ENCODE peak calls at places on chromosomes 11 and 22, in six cellular contexts. D is thoracic aorta; B is K562; E is AG04450; M is CD4-positive, CD25-positive, alpha-beta regulatory T cell; P is lower lobe of right lung. T is an unnamed sample.

GRCh38 chr22:37999236-37999635 is 14.9 kb upstream of the SOX10 start:
- DNase-seq in B (no peak), P (no peak), M (no peak), E (no peak), D (no peak), T (no peak)

GRCh38 chr11:100670140-100670539 is 16.9 kb upstream of the ARHGAP42 start:
- DNase-seq in M (no peak), D (no peak), B (no peak), P (no peak), E (no peak), T (no peak)

GRCh38 chr22:29758959-29759358 is 7.8 kb downstream of the ZMAT5 start:
- DNase-seq in D (no peak), B (no peak), E (no peak), P (no peak), M (no peak), T (no peak)

GRCh38 chr11:72443016-72443415 is 8.7 kb upstream of the CLPB start:
- DNase-seq in M (no peak), E (no peak), B (no peak), D (no peak), P (no peak), T (no peak)

GRCh38 chr11:74443071-74443864 is 24.1 kb downstream of the KCNE3 start:
- DNase-seq in D (no peak), M (no peak), P (no peak), B (no peak), E (no peak), T (no peak)

GRCh38 chr11:85040166-85040565 is 587.0 kb downstream of the DLG2 start:
- DNase-seq in P (no peak), M (no peak), E (peak), D (no peak), B (no peak), T (no peak)

GRCh38 chr11:720642-721346 is 14.8 kb downstream of the EPS8L2 start:
- DNase-seq in E (no peak), D (no peak), M (peak), B (peak), P (no peak), T (no peak)

GRCh38 chr11:44607324-44607962 is 42.0 kb downstream of the CD82 start:
- DNase-seq in D (no peak), M (no peak), E (no peak), P (no peak), B (peak), T (no peak)

GRCh38 chr11:116962108-116962507 is 124.7 kb upstream of the APOA1 start:
- DNase-seq in M (no peak), B (no peak), D (no peak), P (no peak), E (no peak), T (no peak)

GRCh38 chr11:116579857-116580727 is 192.7 kb downstream of the BUD13 start:
- DNase-seq in M (no peak), P (no peak), B (no peak), E (no peak), D (no peak), T (no peak)

GRCh38 chr22:26713823-26714449 is 56.5 kb downstream of the MIAT start:
- DNase-seq in E (no peak), M (no peak), B (no peak), P (no peak), D (no peak), T (no peak)

GRCh38 chr11:116791002-116791812 is 472 bp downstream of the APOA5 start:
- DNase-seq in E (no peak), P (peak), M (peak), B (peak), D (peak), T (peak)

GRCh38 chr11:12092714-12093113 is 17.7 kb upstream of the MICAL2 start:
- DNase-seq in P (no peak), D (no peak), B (no peak), E (no peak), M (no peak), T (no peak)

GRCh38 chr22:20021196-20022181 is 579 bp downstream of the TANGO2 start:
- DNase-seq in B (peak), P (peak), M (no peak), D (no peak), E (no peak), T (peak)

GRCh38 chr22:21104126-21104691 is 58.5 kb downstream of the LRRC74B start:
- DNase-seq in M (no peak), E (no peak), P (no peak), D (no peak), B (no peak), T (no peak)

GRCh38 chr22:18970948-18971315 is 34.8 kb upstream of the PRODH start:
- DNase-seq in B (no peak), E (no peak), M (no peak), D (no peak), P (no peak), T (no peak)

GRCh38 chr11:102568851-102569250 is 38.3 kb upstream of the MMP7 start:
- DNase-seq in E (no peak), B (no peak), M (no peak), D (no peak), P (no peak), T (no peak)

GRCh38 chr11:124676386-124676785 is 2.7 kb downstream of the SPA17 start:
- DNase-seq in E (no peak), D (no peak), B (no peak), M (no peak), P (no peak), T (no peak)

GRCh38 chr11:6608011-6608410 is 4.0 kb downstream of the TAF10 start:
- DNase-seq in E (no peak), B (no peak), M (no peak), P (no peak), D (no peak), T (no peak)

GRCh38 chr22:38314992-38315800 is 2.0 kb downstream of the CSNK1E start:
- DNase-seq in M (no peak), D (no peak), B (no peak), E (no peak), P (no peak), T (no peak)

GRCh38 chr11:1518301-1518700 is 31.7 kb upstream of the MOB2 start:
- DNase-seq in B (no peak), D (no peak), M (no peak), P (peak), E (no peak), T (no peak)

GRCh38 chr11:44138286-44138685 is 42.8 kb downstream of the EXT2 start:
- DNase-seq in B (no peak), E (no peak), P (no peak), M (no peak), D (no peak), T (no peak)

DNA sequence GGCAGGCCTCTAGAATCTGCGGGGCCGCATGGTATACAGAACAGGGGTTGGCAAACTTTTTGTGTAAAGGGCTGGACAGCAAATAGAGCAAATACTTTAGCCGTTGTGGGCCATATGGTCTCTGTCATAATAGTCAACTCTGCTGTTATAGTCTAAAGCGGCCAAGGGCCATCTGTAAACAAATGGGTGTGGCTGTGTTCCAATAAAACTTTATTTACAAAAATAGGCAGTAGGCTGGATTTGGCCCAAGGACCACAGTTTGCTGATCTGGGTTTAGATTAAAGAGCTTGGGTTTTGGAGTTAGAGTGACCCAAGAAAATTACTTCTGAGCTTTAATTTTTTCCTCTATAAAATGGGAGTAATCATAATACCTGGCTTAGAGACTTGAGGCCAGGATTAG is 32.7 kb downstream of the FBLN1 start:
- DNase-seq in E (no peak), D (no peak), B (no peak), P (no peak), M (no peak), T (no peak)
- H3K27ac ChIP-seq in E (peak), D (peak), B (no peak), P (no peak), M (no peak), T (peak)

GRCh38 chr22:23364389-23364788 is 184.1 kb downstream of the BCR start:
- DNase-seq in M (no peak), B (no peak), P (no peak), E (no peak), D (no peak), T (no peak)

GRCh38 chr22:23369054-23369685 is 188.9 kb downstream of the BCR start:
- DNase-seq in E (no peak), D (no peak), B (no peak), M (no peak), P (no peak), T (no peak)

GRCh38 chr22:23365524-23365923 is 185.2 kb downstream of the BCR start:
- DNase-seq in B (no peak), M (no peak), P (no peak), E (no peak), D (no peak), T (no peak)

GRCh38 chr22:23363683-23364082 is 183.4 kb downstream of the BCR start:
- DNase-seq in P (no peak), M (no peak), E (no peak), B (no peak), D (no peak), T (no peak)

GRCh38 chr22:23365961-23366360 is 185.7 kb downstream of the BCR start:
- DNase-seq in B (no peak), M (no peak), E (no peak), P (no peak), D (no peak), T (no peak)
- H3K27ac ChIP-seq in B (no peak), M (no peak), E (no peak), P (no peak), D (no peak), T (no peak)

DNA sequence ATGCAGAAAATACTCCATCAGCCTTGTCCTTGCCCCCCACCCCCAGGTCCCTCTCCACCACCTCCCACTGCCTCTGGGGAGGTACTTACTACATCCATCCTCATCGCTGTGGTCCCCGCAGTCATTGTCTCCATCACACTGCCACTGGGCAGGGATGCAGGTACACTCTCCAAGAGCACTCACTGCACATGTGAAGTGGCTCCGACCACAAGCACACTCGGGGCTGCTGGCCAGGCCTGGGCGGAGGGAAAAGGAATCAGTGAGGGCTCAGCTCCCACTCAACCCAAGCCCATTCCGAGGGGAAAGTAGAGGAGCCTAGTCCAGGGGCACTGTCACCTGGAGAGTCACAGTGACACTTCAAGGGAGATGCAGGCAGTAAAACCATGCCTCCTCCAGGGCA is 15.7 kb downstream of the LRP4 start:
- DNase-seq in E (no peak), M (no peak), D (no peak), P (no peak), B (no peak), T (no peak)
- H3K27ac ChIP-seq in E (no peak), M (no peak), D (no peak), P (no peak), B (no peak), T (no peak)

DNA sequence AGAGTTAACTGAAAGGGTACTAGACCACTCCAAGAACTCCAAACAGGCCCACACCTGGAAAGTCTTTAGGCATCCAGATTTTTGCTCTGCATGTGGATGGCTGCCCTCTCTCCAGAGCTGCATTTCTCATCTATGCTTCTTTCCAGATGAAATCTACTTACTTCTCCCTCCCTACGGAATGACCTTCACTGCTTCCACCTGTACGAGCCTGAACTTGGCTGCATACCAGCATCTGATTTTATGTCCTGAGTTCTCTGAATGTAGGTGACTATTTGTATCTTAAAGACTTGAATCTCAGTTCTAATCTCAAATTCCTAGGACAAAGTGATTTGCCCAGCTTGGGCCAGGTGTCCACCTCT is 13.3 kb downstream of the CELF1 start:
- DNase-seq in D (no peak), E (no peak), P (no peak), B (no peak), M (no peak), T (no peak)
- H3K27ac ChIP-seq in D (no peak), E (no peak), P (no peak), B (no peak), M (no peak), T (no peak)

T was measured in ascending aorta.